ENCODE peak calls at places on chromosomes 3 and 15, in six cellular contexts. N is HCT116, W is GM23248, X is PC-3, D is SK-N-SH, T is MM.1S. Q is an unnamed sample. For H3K4me1, the result is how much of the 10 kb centered on the place peaks cover.

GRCh38 chr3:171962137-171962720 is 77.1 kb upstream of the FNDC3B start:
- DNase-seq in N (no peak), W (no peak), X (no peak), D (no peak), T (no peak), Q (no peak)

GRCh38 chr3:37943126-37943525 is 47.5 kb upstream of the VILL start:
- DNase-seq in N (no peak), W (no peak), X (no peak), D (no peak), T (no peak), Q (no peak)

GRCh38 chr15:59199775-59200465 is 6.7 kb upstream of the LDHAL6B start:
- DNase-seq in N (peak), W (peak), X (peak), D (no peak), T (no peak), Q (no peak)

GRCh38 chr3:120766576-120766975 is 24.0 kb downstream of the GTF2E1 start:
- DNase-seq in N (no peak), W (no peak), X (no peak), D (no peak), T (no peak), Q (no peak)

GRCh38 chr3:126463521-126463920 is 12.2 kb downstream of the ZXDC start:
- DNase-seq in N (no peak), W (no peak), X (no peak), D (no peak), T (no peak), Q (no peak)

GRCh38 chr3:126474498-126475410 is 937 bp downstream of the ZXDC start:
- DNase-seq in N (peak), W (peak), X (peak), D (peak), T (peak), Q (peak)

GRCh38 chr3:156865732-156866131 is 39.6 kb downstream of the LEKR1 start:
- DNase-seq in N (no peak), W (peak), X (peak), D (no peak), T (no peak), Q (no peak)

GRCh38 chr3:14544282-14545250 is 4.4 kb upstream of the GRIP2 start:
- DNase-seq in N (no peak), W (no peak), X (no peak), D (no peak), T (no peak), Q (no peak)

GRCh38 chr3:184911570-184911969 is 99.6 kb downstream of the VPS8 start:
- DNase-seq in N (no peak), W (no peak), X (no peak), D (no peak), T (no peak), Q (peak)

GRCh38 chr15:83654379-83655236 is 685 bp downstream of the ADAMTSL3 start:
- DNase-seq in N (no peak), W (peak), X (peak), D (no peak), T (no peak), Q (peak)

GRCh38 chr3:135368316-135368715 is 573.3 kb downstream of the EPHB1 start:
- DNase-seq in N (no peak), W (no peak), X (no peak), D (no peak), T (peak), Q (peak)

GRCh38 chr15:63439536-63440264 is 58.1 kb upstream of the CA12 start:
- DNase-seq in N (no peak), W (peak), X (peak), D (no peak), T (no peak), Q (no peak)

GRCh38 chr3:125061170-125061569 is 5.4 kb upstream of the HEG1 start:
- DNase-seq in N (no peak), W (peak), X (no peak), D (no peak), T (no peak), Q (no peak)

GRCh38 chr3:11737742-11738141 is 94.0 kb upstream of the VGLL4 start:
- DNase-seq in N (no peak), W (no peak), X (no peak), D (no peak), T (no peak), Q (no peak)

DNA sequence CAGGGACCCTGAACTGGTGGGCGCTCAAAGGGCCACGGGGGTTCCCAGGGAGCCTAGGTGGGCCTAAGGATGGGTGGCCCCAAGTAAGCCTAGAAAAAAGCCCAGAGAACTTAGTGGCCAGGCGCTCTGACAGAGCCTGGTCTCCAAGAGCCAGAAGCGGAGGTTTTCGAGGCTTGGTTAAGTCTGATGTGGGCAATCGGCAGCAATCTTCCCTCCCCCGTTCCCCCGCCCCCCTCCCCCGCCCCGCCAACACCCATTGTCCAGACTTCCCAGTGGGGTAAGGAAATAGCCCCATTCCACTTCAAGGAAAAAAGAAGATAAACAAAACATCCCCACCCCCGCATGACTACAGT is 6.7 kb downstream of the EOMES start:
- DNase-seq in N (no peak), W (no peak), X (no peak), D (no peak), T (no peak), Q (no peak)
- H3K9ac ChIP-seq in N (no peak), W (no peak), X (no peak), D (no peak), T (no peak), Q (no peak)

GRCh38 chr3:23691343-23691895 is 114.3 kb upstream of the UBE2E1 start:
- DNase-seq in N (no peak), W (peak), X (no peak), D (no peak), T (no peak), Q (no peak)

GRCh38 chr3:23682646-23683045 is 123.1 kb upstream of the UBE2E1 start:
- DNase-seq in N (no peak), W (no peak), X (no peak), D (no peak), T (no peak), Q (no peak)

GRCh38 chr3:23686535-23686934 is 119.2 kb upstream of the UBE2E1 start:
- DNase-seq in N (no peak), W (no peak), X (no peak), D (peak), T (no peak), Q (no peak)

DNA sequence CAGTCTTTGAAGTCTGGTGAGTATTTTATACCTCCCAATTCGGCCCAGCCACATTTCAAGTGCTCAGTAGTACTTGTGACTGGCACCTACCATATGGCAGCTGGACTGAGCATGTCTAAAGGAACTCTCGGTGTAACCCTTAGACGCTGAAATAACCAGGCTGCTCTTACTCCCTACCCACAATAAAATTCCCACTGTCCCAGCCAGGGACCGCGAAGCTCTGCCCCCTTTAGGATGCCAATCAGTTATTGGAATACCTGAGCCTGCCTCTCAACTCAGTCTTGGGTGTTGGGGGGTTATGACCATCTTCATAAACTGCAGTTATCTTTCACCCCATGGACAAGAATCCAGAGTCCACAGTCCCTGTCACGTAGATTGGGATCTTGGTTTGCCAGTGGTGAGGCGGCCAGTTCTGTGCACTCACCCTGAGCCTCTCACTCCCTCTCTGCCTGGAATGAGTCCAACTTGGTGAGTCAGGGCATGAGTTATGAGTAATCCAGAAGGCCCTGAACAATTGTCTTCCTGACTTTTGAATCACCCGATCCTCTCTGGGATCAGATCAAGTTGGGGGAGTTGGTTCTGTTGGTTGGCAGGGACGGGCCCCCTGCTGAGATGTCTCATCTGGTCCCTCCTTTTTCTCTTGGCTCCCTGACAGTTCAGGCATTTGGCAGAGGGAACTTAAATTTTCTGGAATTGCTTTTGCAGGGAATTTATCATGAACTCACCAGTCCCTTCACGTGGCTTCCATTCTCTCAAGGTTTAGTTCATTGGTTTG is 120.1 kb upstream of the UBE2E1 start:
- DNase-seq in N (peak), W (peak), X (peak), D (peak), T (no peak), Q (no peak)
- TF ChIP-seq EZH2phosphoT487 in N (no peak), W (no peak), X (no peak), D (no peak), T (no peak), Q (no peak)

GRCh38 chr3:30659270-30660127 is 53.1 kb downstream of the TGFBR2 start:
- DNase-seq in N (peak), W (peak), X (peak), D (no peak), T (peak), Q (no peak)
- H3K4me1 ChIP-seq in N (half or more), W (half or more), X (half or more), D (under half), T (half or more), Q (under half)

GRCh38 chr15:27064080-27064479 is 93.1 kb downstream of the GABRG3 start:
- DNase-seq in N (no peak), W (no peak), X (no peak), D (no peak), T (no peak), Q (no peak)

GRCh38 chr15:27061739-27062138 is 90.8 kb downstream of the GABRG3 start:
- DNase-seq in N (no peak), W (peak), X (peak), D (no peak), T (no peak), Q (no peak)

GRCh38 chr15:27057904-27058645 is 87.1 kb downstream of the GABRG3 start:
- DNase-seq in N (no peak), W (peak), X (peak), D (no peak), T (no peak), Q (no peak)

GRCh38 chr15:27058939-27059338 is 88.0 kb downstream of the GABRG3 start:
- DNase-seq in N (no peak), W (no peak), X (no peak), D (no peak), T (no peak), Q (no peak)

DNA sequence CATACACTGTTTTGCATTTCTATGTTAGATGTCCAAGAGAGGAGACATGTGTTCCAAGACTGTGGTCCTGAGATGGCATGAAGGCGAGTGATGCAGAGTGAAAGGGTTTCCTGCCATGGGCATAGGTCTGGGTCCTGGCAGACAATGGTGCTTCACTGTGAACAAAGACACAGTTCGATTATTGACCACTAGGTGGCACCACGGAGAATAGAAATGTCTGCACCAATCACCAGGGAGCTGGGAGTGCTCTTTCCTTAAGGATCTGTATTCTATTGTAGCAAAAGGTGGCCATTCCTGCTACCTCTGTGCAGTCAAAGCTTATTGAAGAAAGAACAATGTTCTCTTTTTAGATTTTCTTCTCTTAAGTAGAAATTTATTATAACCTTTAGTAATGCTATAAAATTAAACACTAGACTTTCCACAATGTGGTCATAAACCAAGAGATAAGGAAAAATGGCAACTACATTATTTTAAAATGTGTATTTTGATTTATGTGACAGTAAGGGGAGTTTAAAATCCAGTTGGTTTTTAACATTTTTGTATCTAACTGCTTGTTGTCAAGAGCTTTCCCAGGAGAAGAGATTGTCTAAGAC is 88.7 kb downstream of the GABRG3 start:
- DNase-seq in N (peak), W (peak), X (peak), D (peak), T (peak), Q (peak)
- H3K9ac ChIP-seq in N (no peak), W (no peak), X (no peak), D (no peak), T (no peak), Q (no peak)